ENCODE peak calls at places on chromosomes 3 and 15, in ten cellular contexts. D is putamen; W is NT2/D1; Q is neural progenitor cell; S is stimulated activated naive CD8-positive, alpha-beta T cell treated with anti-CD3 and anti-CD28 coated beads, Interleukin-15, Interleukin-2, amounts not matched to agents 100 U/mL and 50 U/mL, for 24 hours; X is AML-193; H is AG08396; B is T-helper 2 cell; N is NCI-H1105; Z is A172. J is an unnamed sample.

GRCh38 chr15:66498501-66499386 is 1.2 kb upstream of the SNAPC5 start:
- DNase-seq in S (no peak), Q (peak), D (peak), B (peak), X (peak), N (peak), H (no peak), Z (no peak), W (no peak), J (no peak)

GRCh38 chr3:149490260-149490971 is 15.9 kb downstream of the TM4SF4 start:
- DNase-seq in D (no peak), B (no peak), Q (no peak), W (no peak), Z (no peak), N (no peak), X (no peak), H (no peak), S (no peak), J (no peak)

GRCh38 chr3:8603115-8603710 is 41.4 kb downstream of the SSUH2 start:
- DNase-seq in Z (no peak), X (no peak), W (no peak), Q (no peak), N (no peak), B (no peak), S (no peak), H (no peak), D (no peak), J (no peak)

GRCh38 chr3:37934631-37935289 is 55.8 kb upstream of the VILL start:
- DNase-seq in S (no peak), B (no peak), W (no peak), H (no peak), Q (no peak), Z (no peak), D (no peak), N (no peak), X (no peak), J (no peak)

GRCh38 chr3:77141423-77141822 is 101.5 kb downstream of the ROBO2 start:
- DNase-seq in X (no peak), S (no peak), D (no peak), Z (no peak), H (no peak), Q (no peak), W (no peak), B (no peak), N (no peak), J (no peak)

GRCh38 chr3:39158138-39158715 is 4.8 kb upstream of the CSRNP1 start:
- DNase-seq in B (no peak), Z (no peak), H (no peak), D (no peak), X (no peak), N (no peak), S (no peak), Q (peak), W (no peak), J (no peak)

GRCh38 chr3:46934508-46935167 is 41.9 kb downstream of the CCDC12 start:
- DNase-seq in Q (no peak), D (no peak), X (no peak), W (no peak), H (no peak), S (no peak), Z (peak), B (no peak), N (no peak), J (no peak)

GRCh38 chr3:133854971-133855370 is 40.7 kb downstream of the RAB6B start:
- DNase-seq in D (peak), B (no peak), H (no peak), Q (no peak), N (no peak), W (no peak), X (no peak), S (no peak), Z (no peak), J (no peak)

GRCh38 chr3:72591522-72592421 is 256.5 kb downstream of the SHQ1 start:
- DNase-seq in B (no peak), Z (peak), S (no peak), D (no peak), H (peak), X (no peak), N (no peak), Q (peak), W (peak), J (peak)

GRCh38 chr15:48897144-48897814 is 19.3 kb downstream of the EID1 start:
- DNase-seq in Z (peak), S (no peak), X (no peak), D (peak), B (no peak), W (no peak), H (peak), N (no peak), Q (peak), J (no peak)

GRCh38 chr15:100559330-100559729 is 30.6 kb upstream of the CERS3 start:
- DNase-seq in Q (no peak), B (no peak), W (no peak), Z (no peak), D (no peak), X (peak), H (peak), N (no peak), S (no peak), J (no peak)

GRCh38 chr3:106758459-106758858 is 618.8 kb upstream of the CCDC54 start:
- DNase-seq in X (no peak), Z (no peak), D (no peak), B (no peak), N (no peak), H (no peak), S (no peak), W (no peak), Q (no peak), J (no peak)

GRCh38 chr3:43296565-43296964 is 10.2 kb downstream of the SNRK start:
- DNase-seq in W (no peak), S (peak), N (no peak), X (peak), H (no peak), Z (no peak), Q (no peak), D (no peak), B (peak), J (peak)

J was measured in small intestine.